ENCODE peak calls at places on chromosomes 2 and 18, in four cellular contexts. E, R, V and Q are unnamed samples.

GRCh38 chr2:147649963-147650362 is 194.9 kb upstream of the ACVR2A start:
- DNase-seq in E (no peak), R (no peak), V (no peak), Q (no peak)

GRCh38 chr2:112614201-112614840 is 29.9 kb downstream of the CHCHD5 start:
- DNase-seq in E (no peak), R (no peak), V (no peak), Q (peak; percentile 28)

GRCh38 chr18:31487251-31488015 is 10.5 kb upstream of the DSG2 start:
- DNase-seq in E (no peak), R (peak; percentile 72), V (no peak), Q (peak; percentile 3)

GRCh38 chr2:71589763-71590162 is 136.4 kb downstream of the DYSF start:
- DNase-seq in E (no peak), R (no peak), V (no peak), Q (no peak)

GRCh38 chr2:73285162-73285739 is 973 bp upstream of the FBXO41 start:
- DNase-seq in E (peak; percentile 49), R (no peak), V (no peak), Q (no peak)

GRCh38 chr2:163592954-163593622 is 142.7 kb downstream of the FIGN start:
- DNase-seq in E (no peak), R (no peak), V (no peak), Q (no peak)

GRCh38 chr18:49400398-49401072 is 59.9 kb downstream of the DYM start:
- DNase-seq in E (no peak), R (peak; percentile 4), V (no peak), Q (peak; percentile 1)

GRCh38 chr2:43537137-43537536 is 58.7 kb downstream of the THADA start:
- DNase-seq in E (no peak), R (no peak), V (no peak), Q (no peak)

GRCh38 chr2:139122711-139123158 is 342.5 kb upstream of the NXPH2 start:
- DNase-seq in E (no peak), R (no peak), V (no peak), Q (no peak)

GRCh38 chr2:23418490-23418911 is 33.5 kb downstream of the KLHL29 start:
- DNase-seq in E (no peak), R (no peak), V (no peak), Q (no peak)

GRCh38 chr2:212607080-212607479 is 68.5 kb upstream of the ERBB4 start:
- DNase-seq in E (no peak), R (no peak), V (no peak), Q (no peak)

GRCh38 chr2:189152476-189152875 is 27.1 kb downstream of the COL5A2 start:
- DNase-seq in E (no peak), R (no peak), V (no peak), Q (no peak)

GRCh38 chr18:32769242-32770180 is 3.3 kb downstream of the KLHL14 start:
- DNase-seq in E (no peak), R (no peak), V (peak; percentile 48), Q (peak; percentile 82)

GRCh38 chr2:14422426-14422825 is 210.1 kb upstream of the LRATD1 start:
- DNase-seq in E (no peak), R (no peak), V (no peak), Q (no peak)

GRCh38 chr2:217393585-217394032 is 533.7 kb upstream of the TNP1 start:
- DNase-seq in E (no peak), R (peak; percentile 14), V (no peak), Q (no peak)
- TF ChIP-seq PBX3 in E (no peak), R (no peak), V (peak; percentile 27), Q (no peak)

DNA sequence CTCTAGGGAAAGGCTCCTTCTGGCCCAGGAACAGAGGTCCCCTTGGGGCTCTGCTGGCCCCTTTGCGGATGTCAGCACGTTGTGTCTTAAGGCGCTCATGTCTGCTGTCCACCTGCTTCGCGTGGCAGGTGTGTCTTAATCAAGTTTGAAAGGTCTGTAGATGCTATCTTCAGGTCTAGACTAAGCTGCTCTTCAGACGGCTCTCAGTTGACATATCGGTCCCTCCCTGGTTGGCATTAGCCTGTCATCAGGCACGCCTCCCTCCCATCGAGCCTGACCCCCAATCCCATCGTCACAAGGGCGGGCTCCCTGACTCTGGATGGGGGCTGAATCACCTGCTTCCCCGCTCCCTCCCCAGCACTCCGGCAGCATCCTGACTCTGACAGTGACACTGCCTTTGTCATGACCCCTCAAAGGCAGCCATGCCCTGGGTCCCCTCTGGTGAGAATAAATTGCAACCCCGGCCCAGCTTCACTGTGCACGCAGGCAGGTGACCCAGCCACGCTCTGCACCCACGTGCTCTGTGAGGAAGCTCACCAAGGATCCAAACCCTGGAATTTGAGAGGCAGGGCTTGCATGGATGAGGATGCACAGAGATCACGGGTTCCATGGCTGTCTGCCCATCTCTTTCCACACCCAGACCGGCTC is 110.3 kb upstream of the GPC1 start:
- DNase-seq in E (no peak), R (no peak), V (no peak), Q (no peak)
- TF ChIP-seq PBX3 in E (no peak), R (no peak), V (no peak), Q (no peak)

GRCh38 chr2:175490306-175490705 is 308.8 kb upstream of the ATP5MC3 start:
- DNase-seq in E (no peak), R (no peak), V (peak; percentile 63), Q (no peak)
- TF ChIP-seq PBX3 in E (no peak), R (no peak), V (no peak), Q (no peak)

GRCh38 chr2:47569658-47570398 is 166.9 kb downstream of the MSH2 start:
- DNase-seq in E (no peak), R (peak; percentile 33), V (peak; percentile 82), Q (no peak)
- TF ChIP-seq PBX3 in E (no peak), R (no peak), V (no peak), Q (no peak)

GRCh38 chr2:232328038-232328435 is 50.5 kb upstream of the ALPP start:
- DNase-seq in E (peak; percentile 43), R (no peak), V (no peak), Q (no peak)

GRCh38 chr2:232327089-232328037 is 51.2 kb upstream of the ALPP start:
- DNase-seq in E (no peak), R (peak; percentile 75), V (peak; percentile 85), Q (peak; percentile 59)

GRCh38 chr2:232323328-232323650 is 55.3 kb upstream of the ALPP start:
- DNase-seq in E (no peak), R (no peak), V (no peak), Q (no peak)

GRCh38 chr2:232324778-232325177 is 53.8 kb upstream of the ALPP start:
- DNase-seq in E (no peak), R (no peak), V (no peak), Q (no peak)

GRCh38 chr2:232325324-232326273 is 53.0 kb upstream of the ALPP start:
- DNase-seq in E (no peak), R (peak; percentile 39), V (peak; percentile 71), Q (peak; percentile 42)
- TF ChIP-seq PBX3 in E (no peak), R (no peak), V (no peak), Q (no peak)